ENCODE peak calls at places on chromosomes 11 and 22, in four cellular contexts. V is A549, C is K562, M is GM12878. Z is an unnamed sample.
A peak's percentile ranks its signal among the peaks of the same experiment; 100 is the strongest.

GRCh38 chr11:119282495-119282894 is 34.4 kb downstream of the MCAM start:
- DNase-seq in V (no peak), C (no peak), M (no peak), Z (no peak)

GRCh38 chr11:36431429-36432092 is 78.5 kb downstream of the TRAF6 start:
- DNase-seq in V (peak; percentile 86), C (peak; percentile 73), M (no peak), Z (peak; percentile 39)

GRCh38 chr11:36702330-36703054 is 104.5 kb upstream of the RAG2 start:
- DNase-seq in V (peak; percentile 73), C (peak; percentile 64), M (peak; percentile 41), Z (peak; percentile 63)

GRCh38 chr11:10807629-10808552 is 835 bp downstream of the EIF4G2 start:
- DNase-seq in V (peak; percentile 45), C (peak; percentile 53), M (no peak), Z (peak; percentile 32)

GRCh38 chr11:70243912-70244652 is 26.4 kb upstream of the PPFIA1 start:
- DNase-seq in V (peak; percentile 24), C (no peak), M (no peak), Z (no peak)

GRCh38 chr11:2498750-2499149 is 53.9 kb downstream of the KCNQ1 start:
- DNase-seq in V (no peak), C (no peak), M (no peak), Z (no peak)

GRCh38 chr11:15109602-15110001 is 5.1 kb upstream of the INSC start:
- DNase-seq in V (no peak), C (no peak), M (no peak), Z (no peak)

GRCh38 chr11:206516-207212 is 535 bp downstream of the BET1L start:
- DNase-seq in V (no peak), C (peak; percentile 49), M (no peak), Z (no peak)

GRCh38 chr11:43880640-43881159 is at the start of gene ALKBH3:
- DNase-seq in V (peak; percentile 97), C (peak; percentile 91), M (peak; percentile 65), Z (peak; percentile 86)

GRCh38 chr22:43398910-43399309 is 12.9 kb upstream of the MPPED1 start:
- DNase-seq in V (no peak), C (no peak), M (no peak), Z (no peak)

GRCh38 chr22:43397766-43398165 is 14.0 kb upstream of the MPPED1 start:
- DNase-seq in V (no peak), C (no peak), M (no peak), Z (no peak)

GRCh38 chr22:43396934-43397457 is 14.8 kb upstream of the MPPED1 start:
- DNase-seq in V (no peak), C (no peak), M (no peak), Z (peak; percentile 57)

GRCh38 chr22:43399338-43399979 is 12.4 kb upstream of the MPPED1 start:
- DNase-seq in V (no peak), C (peak; percentile 40), M (no peak), Z (peak; percentile 37)

DNA sequence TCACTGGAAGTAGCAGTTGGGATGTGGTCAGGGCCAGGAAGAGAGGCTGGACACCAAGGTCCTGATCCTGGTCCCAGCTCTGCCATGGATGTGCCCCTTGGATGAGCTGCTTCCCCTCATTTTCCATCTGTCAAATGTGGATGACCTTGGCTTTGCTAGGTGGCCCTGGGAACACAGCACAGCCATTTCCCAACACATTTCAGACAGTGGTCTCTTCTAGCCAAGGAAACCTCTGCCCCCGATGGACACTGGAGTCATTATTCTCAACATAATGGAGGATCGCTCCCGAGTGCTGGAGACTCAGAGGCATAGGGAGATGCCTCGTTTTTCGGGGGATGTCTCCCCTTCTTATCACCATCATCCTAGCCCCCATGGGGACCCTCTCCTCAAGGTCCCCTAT is 13.6 kb upstream of the MPPED1 start:
- DNase-seq in V (no peak), C (no peak), M (no peak), Z (peak; percentile 51)
- TF ChIP-seq POLR2AphosphoS2 in V (no peak), C (no peak), M (no peak), Z (no peak)

GRCh38 chr11:99531468-99531867 is 510.7 kb downstream of the CNTN5 start:
- DNase-seq in V (no peak), C (no peak), M (no peak), Z (no peak)

GRCh38 chr11:99535819-99536218 is 515.1 kb downstream of the CNTN5 start:
- DNase-seq in V (no peak), C (no peak), M (no peak), Z (no peak)

GRCh38 chr11:99535406-99535805 is 514.7 kb downstream of the CNTN5 start:
- DNase-seq in V (no peak), C (no peak), M (no peak), Z (no peak)

GRCh38 chr11:99534812-99535211 is 514.1 kb downstream of the CNTN5 start:
- DNase-seq in V (no peak), C (no peak), M (no peak), Z (no peak)
- TF ChIP-seq POLR2AphosphoS2 in V (no peak), C (no peak), M (no peak), Z (no peak)

GRCh38 chr22:35359380-35360065 is 21.4 kb upstream of the HMOX1 start:
- DNase-seq in V (no peak), C (no peak), M (no peak), Z (no peak)
- TF ChIP-seq POLR2AphosphoS2 in V (no peak), C (no peak), M (no peak), Z (no peak)

DNA sequence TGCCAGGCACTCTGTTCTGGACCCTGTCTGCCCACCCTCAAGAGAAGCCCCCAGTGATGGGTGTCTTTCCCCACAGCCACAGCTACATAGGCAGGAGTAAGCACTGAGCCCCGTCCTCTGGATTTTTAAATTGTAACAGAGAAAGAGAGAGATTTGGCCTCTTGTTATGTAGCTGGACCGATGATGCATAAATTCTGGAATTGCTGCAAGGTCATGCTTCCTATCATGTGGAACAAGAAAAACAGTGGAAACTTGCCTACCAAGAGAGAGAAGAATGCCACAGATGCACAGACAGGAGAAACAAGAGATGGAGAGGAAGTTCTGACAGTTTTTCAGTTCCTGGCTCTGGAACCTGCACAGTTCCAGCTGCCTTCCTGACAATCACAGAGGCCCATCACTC is 150.2 kb downstream of the ETS1 start:
- DNase-seq in V (no peak), C (no peak), M (no peak), Z (no peak)
- TF ChIP-seq POLR2AphosphoS2 in V (no peak), C (no peak), M (no peak), Z (no peak)

GRCh38 chr11:64900263-64900678 is 16.7 kb downstream of the ATG2A start:
- DNase-seq in V (peak; percentile 46), C (no peak), M (no peak), Z (no peak)
- TF ChIP-seq POLR2AphosphoS2 in V (no peak), C (no peak), M (no peak), Z (no peak)